ENCODE peak calls at places on chromosomes 2 and 18, in five cellular contexts. One of them, this sample, is unnamed.
A peak's percentile ranks its signal among the peaks of the same experiment; 100 is the strongest.

GRCh38 chr2:101114268-101114783 is 36.9 kb downstream of the TBC1D8 start:
- DNase-seq in caudate nucleus: no peak
- DNase-seq in H1: no peak
- DNase-seq in ascending aorta: no peak
- DNase-seq in HepG2: no peak
- DNase-seq in this sample: no peak

GRCh38 chr2:53450885-53451284 is 316.7 kb upstream of the CHAC2 start:
- DNase-seq in caudate nucleus: no peak
- DNase-seq in H1: no peak
- DNase-seq in ascending aorta: no peak
- DNase-seq in HepG2: no peak
- DNase-seq in this sample: no peak

GRCh38 chr2:136917281-136917680 is 151.9 kb downstream of the THSD7B start:
- DNase-seq in caudate nucleus: no peak
- DNase-seq in H1: peak; percentile 13
- DNase-seq in ascending aorta: no peak
- DNase-seq in HepG2: no peak
- DNase-seq in this sample: no peak

GRCh38 chr2:237223208-237223861 is 137.6 kb downstream of the COPS8 start:
- DNase-seq in caudate nucleus: no peak
- DNase-seq in H1: no peak
- DNase-seq in ascending aorta: peak; percentile 85
- DNase-seq in HepG2: no peak
- DNase-seq in this sample: no peak

GRCh38 chr2:3527886-3528785 is 8.8 kb upstream of the ADI1 start:
- DNase-seq in caudate nucleus: no peak
- DNase-seq in H1: no peak
- DNase-seq in ascending aorta: no peak
- DNase-seq in HepG2: no peak
- DNase-seq in this sample: no peak

GRCh38 chr2:101704046-101704466 is 6.5 kb downstream of the MAP4K4 start:
- DNase-seq in caudate nucleus: no peak
- DNase-seq in H1: no peak
- DNase-seq in ascending aorta: no peak
- DNase-seq in HepG2: no peak
- DNase-seq in this sample: no peak

GRCh38 chr2:190916829-190917228 is 36.2 kb downstream of the GLS start:
- DNase-seq in caudate nucleus: no peak
- DNase-seq in H1: no peak
- DNase-seq in ascending aorta: no peak
- DNase-seq in HepG2: no peak
- DNase-seq in this sample: no peak

GRCh38 chr2:157443795-157444642 is at the start of gene CYTIP:
- DNase-seq in caudate nucleus: no peak
- DNase-seq in H1: no peak
- DNase-seq in ascending aorta: peak; percentile 64
- DNase-seq in HepG2: no peak
- DNase-seq in this sample: no peak

GRCh38 chr2:236968101-236968886 is 117.4 kb upstream of the COPS8 start:
- DNase-seq in caudate nucleus: no peak
- DNase-seq in H1: no peak
- DNase-seq in ascending aorta: peak; percentile 65
- DNase-seq in HepG2: peak; percentile 58
- DNase-seq in this sample: no peak

GRCh38 chr18:3466051-3466450 is 16.1 kb downstream of the TGIF1 start:
- DNase-seq in caudate nucleus: no peak
- DNase-seq in H1: no peak
- DNase-seq in ascending aorta: no peak
- DNase-seq in HepG2: no peak
- DNase-seq in this sample: no peak
- H3K27ac ChIP-seq in caudate nucleus: no peak overlapping the region
- H3K27ac ChIP-seq in H1: no peak overlapping the region
- H3K27ac ChIP-seq in ascending aorta: no peak overlapping the region
- H3K27ac ChIP-seq in HepG2: no peak overlapping the region
- H3K27ac ChIP-seq in this sample: no peak overlapping the region

DNA sequence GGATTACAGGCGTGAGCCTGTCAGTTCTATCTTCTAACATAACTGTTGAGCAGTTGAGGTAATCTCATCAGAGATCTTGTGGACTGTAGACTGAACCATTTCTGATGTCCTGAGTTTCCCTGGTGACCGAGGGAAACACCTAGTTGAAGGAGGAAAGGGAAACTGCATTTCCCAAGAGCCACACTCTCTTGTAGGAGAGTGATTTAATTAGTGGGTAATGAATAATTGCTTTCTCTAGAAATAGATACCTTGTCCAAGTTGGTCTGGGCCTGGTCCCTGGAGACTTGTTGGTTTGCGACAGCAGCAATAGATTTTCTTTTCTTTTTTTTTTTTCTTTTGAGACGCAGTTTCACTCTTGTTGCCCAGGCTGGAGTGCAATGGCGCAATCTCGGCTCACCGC is 7.4 kb downstream of the TTLL4 start:
- DNase-seq in caudate nucleus: no peak
- DNase-seq in H1: no peak
- DNase-seq in ascending aorta: no peak
- DNase-seq in HepG2: no peak
- DNase-seq in this sample: no peak
- H3K27ac ChIP-seq in caudate nucleus: peak overlapping the region; percentile 85
- H3K27ac ChIP-seq in H1: no peak overlapping the region
- H3K27ac ChIP-seq in ascending aorta: no peak overlapping the region
- H3K27ac ChIP-seq in HepG2: no peak overlapping the region
- H3K27ac ChIP-seq in this sample: no peak overlapping the region

GRCh38 chr18:867257-867656 is 37.4 kb upstream of the ADCYAP1 start:
- DNase-seq in caudate nucleus: no peak
- DNase-seq in H1: no peak
- DNase-seq in ascending aorta: no peak
- DNase-seq in HepG2: no peak
- DNase-seq in this sample: no peak
- H3K27ac ChIP-seq in caudate nucleus: no peak overlapping the region
- H3K27ac ChIP-seq in H1: no peak overlapping the region
- H3K27ac ChIP-seq in ascending aorta: no peak overlapping the region
- H3K27ac ChIP-seq in HepG2: no peak overlapping the region
- H3K27ac ChIP-seq in this sample: no peak overlapping the region

DNA sequence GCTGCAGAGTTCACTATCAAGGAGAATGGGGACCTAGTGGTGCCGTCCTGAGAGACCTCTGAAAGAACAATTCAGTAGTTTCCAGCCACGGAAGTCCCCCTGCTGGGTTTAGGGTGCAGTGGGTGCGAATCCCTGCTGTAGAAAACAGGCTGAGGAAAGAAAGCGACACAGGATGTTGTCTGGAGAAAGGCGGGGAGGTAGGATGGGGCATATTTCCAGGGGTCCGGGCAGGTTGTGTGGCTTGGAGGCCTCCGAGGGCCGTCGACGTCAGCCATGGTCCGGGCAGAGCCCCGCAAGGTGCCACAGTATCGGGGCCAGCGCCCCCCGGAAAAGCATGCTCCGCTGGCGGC is 807 bp upstream of the CREB1 start:
- DNase-seq in caudate nucleus: no peak
- DNase-seq in H1: no peak
- DNase-seq in ascending aorta: peak; percentile 72
- DNase-seq in HepG2: peak; percentile 25
- DNase-seq in this sample: no peak
- H3K27ac ChIP-seq in caudate nucleus: peak overlapping the region; percentile 92
- H3K27ac ChIP-seq in H1: peak overlapping the region; percentile 79
- H3K27ac ChIP-seq in ascending aorta: peak overlapping the region; percentile 97
- H3K27ac ChIP-seq in HepG2: peak overlapping the region; percentile 96
- H3K27ac ChIP-seq in this sample: peak overlapping the region; percentile 97

GRCh38 chr2:64748147-64748546 is 94.4 kb upstream of the SERTAD2 start:
- DNase-seq in caudate nucleus: no peak
- DNase-seq in H1: no peak
- DNase-seq in ascending aorta: no peak
- DNase-seq in HepG2: no peak
- DNase-seq in this sample: no peak
- H3K27ac ChIP-seq in caudate nucleus: no peak overlapping the region
- H3K27ac ChIP-seq in H1: no peak overlapping the region
- H3K27ac ChIP-seq in ascending aorta: peak overlapping the region; percentile 98
- H3K27ac ChIP-seq in HepG2: peak overlapping the region; percentile 23
- H3K27ac ChIP-seq in this sample: no peak overlapping the region

GRCh38 chr2:216802516-216803265 is 57.2 kb downstream of the TNP1 start:
- DNase-seq in caudate nucleus: no peak
- DNase-seq in H1: no peak
- DNase-seq in ascending aorta: no peak
- DNase-seq in HepG2: no peak
- DNase-seq in this sample: no peak
- H3K27ac ChIP-seq in caudate nucleus: no peak overlapping the region
- H3K27ac ChIP-seq in H1: no peak overlapping the region
- H3K27ac ChIP-seq in ascending aorta: peak overlapping the region; percentile 86
- H3K27ac ChIP-seq in HepG2: no peak overlapping the region
- H3K27ac ChIP-seq in this sample: peak overlapping the region; percentile 5

GRCh38 chr2:188201639-188202038 is 90.0 kb upstream of the GULP1 start:
- DNase-seq in caudate nucleus: no peak
- DNase-seq in H1: no peak
- DNase-seq in ascending aorta: no peak
- DNase-seq in HepG2: no peak
- DNase-seq in this sample: no peak

GRCh38 chr2:188196343-188197008 is 95.2 kb upstream of the GULP1 start:
- DNase-seq in caudate nucleus: no peak
- DNase-seq in H1: no peak
- DNase-seq in ascending aorta: no peak
- DNase-seq in HepG2: no peak
- DNase-seq in this sample: no peak

GRCh38 chr2:188203756-188204155 is 87.9 kb upstream of the GULP1 start:
- DNase-seq in caudate nucleus: no peak
- DNase-seq in H1: no peak
- DNase-seq in ascending aorta: no peak
- DNase-seq in HepG2: no peak
- DNase-seq in this sample: no peak

GRCh38 chr2:188202777-188203176 is 88.9 kb upstream of the GULP1 start:
- DNase-seq in caudate nucleus: no peak
- DNase-seq in H1: no peak
- DNase-seq in ascending aorta: no peak
- DNase-seq in HepG2: no peak
- DNase-seq in this sample: no peak

DNA sequence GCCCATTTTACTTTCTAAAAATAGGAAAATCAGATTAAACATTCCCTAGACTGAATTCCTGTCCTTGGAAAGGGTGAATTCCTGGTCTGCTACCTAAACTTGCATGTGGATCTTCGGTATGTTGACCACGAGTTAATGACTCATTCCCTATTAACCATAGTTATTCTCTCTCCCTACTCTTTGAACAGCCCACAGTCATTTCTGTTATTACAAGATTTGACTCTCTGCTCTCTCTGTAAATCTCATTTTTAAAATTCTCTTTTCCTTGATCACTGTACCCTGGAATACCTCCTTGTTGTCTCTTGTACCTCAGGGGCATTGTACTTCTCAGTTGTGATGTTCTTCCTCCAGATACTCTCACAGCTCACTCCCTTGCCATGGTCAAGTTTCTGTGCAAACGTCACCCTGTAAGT is 92.0 kb upstream of the GULP1 start:
- DNase-seq in caudate nucleus: no peak
- DNase-seq in H1: no peak
- DNase-seq in ascending aorta: no peak
- DNase-seq in HepG2: peak; percentile 15
- DNase-seq in this sample: no peak
- H3K27ac ChIP-seq in caudate nucleus: no peak overlapping the region
- H3K27ac ChIP-seq in H1: no peak overlapping the region
- H3K27ac ChIP-seq in ascending aorta: peak overlapping the region; percentile 43
- H3K27ac ChIP-seq in HepG2: no peak overlapping the region
- H3K27ac ChIP-seq in this sample: no peak overlapping the region

DNA sequence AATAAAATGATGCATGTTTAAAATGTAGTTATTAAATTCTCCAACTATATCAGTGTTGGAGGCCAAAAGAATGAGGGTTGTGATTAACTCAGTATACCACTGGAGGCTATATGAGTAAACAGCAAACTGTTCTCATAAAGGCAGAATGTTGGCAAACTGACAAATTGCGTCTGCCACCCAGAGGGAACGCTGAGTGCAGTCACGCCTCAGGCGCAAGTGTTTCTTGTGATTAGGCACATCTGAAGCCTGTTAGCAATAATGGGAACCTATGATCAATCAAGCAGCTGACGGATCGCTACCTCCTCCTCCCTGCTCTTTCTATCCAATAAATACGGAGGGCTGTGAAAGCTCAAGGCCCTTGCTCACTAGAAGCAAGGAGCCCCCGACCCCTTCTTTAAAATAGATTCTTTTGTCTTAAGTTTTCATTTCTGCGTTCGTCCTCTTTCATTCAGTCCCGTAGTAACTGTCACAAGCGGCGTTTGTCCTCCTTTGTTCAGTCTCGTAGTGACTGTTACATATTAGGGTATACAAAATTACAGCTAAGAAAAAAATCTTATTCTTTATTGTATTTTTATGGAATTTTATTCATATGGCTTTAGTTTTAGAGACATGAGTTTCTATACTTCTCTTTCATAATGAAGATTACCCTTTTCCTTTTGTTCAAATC is 16.3 kb upstream of the RMND5A start:
- DNase-seq in caudate nucleus: no peak
- DNase-seq in H1: no peak
- DNase-seq in ascending aorta: no peak
- DNase-seq in HepG2: no peak
- DNase-seq in this sample: peak; percentile 49
- H3K27ac ChIP-seq in caudate nucleus: no peak overlapping the region
- H3K27ac ChIP-seq in H1: no peak overlapping the region
- H3K27ac ChIP-seq in ascending aorta: peak overlapping the region; percentile 20
- H3K27ac ChIP-seq in HepG2: no peak overlapping the region
- H3K27ac ChIP-seq in this sample: no peak overlapping the region

This sample was measured in dorsolateral prefrontal cortex.